ENCODE peak calls at places on chromosomes 12 and 14, in seven cellular contexts. One of them, this sample, is unnamed.

GRCh38 chr14:91482278-91483023 is 27.7 kb downstream of the PPP4R3A start:
- DNase-seq in retina: no peak
- DNase-seq in islet precursor cell: no peak
- DNase-seq in mucosa of gallbladder: peak; percentile 18
- DNase-seq in SK-MEL-5: no peak
- DNase-seq in stimulated activated CD8-positive, alpha-beta memory T cell treated with anti-CD3 and anti-CD28 coated beads, Interleukin-15, amount 100 ng/mL, for 4 hours: no peak
- DNase-seq in HEK293T: no peak
- DNase-seq in this sample: no peak

GRCh38 chr12:6606331-6607131 is 648 bp downstream of the CHD4 start:
- DNase-seq in HEK293T: peak; percentile 50
- DNase-seq in mucosa of gallbladder: peak; percentile 56
- DNase-seq in stimulated activated CD8-positive, alpha-beta memory T cell treated with anti-CD3 and anti-CD28 coated beads, Interleukin-15, amount 100 ng/mL, for 4 hours: peak; percentile 63
- DNase-seq in retina: no peak
- DNase-seq in SK-MEL-5: peak; percentile 32
- DNase-seq in islet precursor cell: peak; percentile 82
- DNase-seq in this sample: peak; percentile 92

GRCh38 chr12:112183591-112184021 is 58.2 kb downstream of the TRAFD1 start:
- DNase-seq in retina: no peak
- DNase-seq in SK-MEL-5: no peak
- DNase-seq in islet precursor cell: no peak
- DNase-seq in stimulated activated CD8-positive, alpha-beta memory T cell treated with anti-CD3 and anti-CD28 coated beads, Interleukin-15, amount 100 ng/mL, for 4 hours: no peak
- DNase-seq in HEK293T: no peak
- DNase-seq in mucosa of gallbladder: no peak
- DNase-seq in this sample: no peak

GRCh38 chr14:37753459-37753858 is 158.0 kb downstream of the TTC6 start:
- DNase-seq in SK-MEL-5: no peak
- DNase-seq in islet precursor cell: no peak
- DNase-seq in stimulated activated CD8-positive, alpha-beta memory T cell treated with anti-CD3 and anti-CD28 coated beads, Interleukin-15, amount 100 ng/mL, for 4 hours: no peak
- DNase-seq in mucosa of gallbladder: no peak
- DNase-seq in HEK293T: no peak
- DNase-seq in retina: no peak
- DNase-seq in this sample: no peak

GRCh38 chr12:99611590-99611989 is 36.0 kb upstream of the GARIN6 start:
- DNase-seq in SK-MEL-5: no peak
- DNase-seq in mucosa of gallbladder: no peak
- DNase-seq in stimulated activated CD8-positive, alpha-beta memory T cell treated with anti-CD3 and anti-CD28 coated beads, Interleukin-15, amount 100 ng/mL, for 4 hours: no peak
- DNase-seq in retina: no peak
- DNase-seq in HEK293T: no peak
- DNase-seq in islet precursor cell: no peak
- DNase-seq in this sample: no peak

GRCh38 chr12:83700858-83701257 is 1014.2 kb downstream of the TMTC2 start:
- DNase-seq in stimulated activated CD8-positive, alpha-beta memory T cell treated with anti-CD3 and anti-CD28 coated beads, Interleukin-15, amount 100 ng/mL, for 4 hours: no peak
- DNase-seq in SK-MEL-5: no peak
- DNase-seq in retina: no peak
- DNase-seq in islet precursor cell: no peak
- DNase-seq in HEK293T: no peak
- DNase-seq in mucosa of gallbladder: no peak
- DNase-seq in this sample: no peak

GRCh38 chr12:65171073-65171472 is 1.7 kb downstream of the LEMD3 start:
- DNase-seq in islet precursor cell: no peak
- DNase-seq in retina: no peak
- DNase-seq in stimulated activated CD8-positive, alpha-beta memory T cell treated with anti-CD3 and anti-CD28 coated beads, Interleukin-15, amount 100 ng/mL, for 4 hours: no peak
- DNase-seq in mucosa of gallbladder: no peak
- DNase-seq in HEK293T: no peak
- DNase-seq in SK-MEL-5: no peak
- DNase-seq in this sample: no peak

GRCh38 chr12:90410962-90411361 is 544.0 kb downstream of the CCER1 start:
- DNase-seq in stimulated activated CD8-positive, alpha-beta memory T cell treated with anti-CD3 and anti-CD28 coated beads, Interleukin-15, amount 100 ng/mL, for 4 hours: no peak
- DNase-seq in retina: no peak
- DNase-seq in SK-MEL-5: no peak
- DNase-seq in HEK293T: no peak
- DNase-seq in islet precursor cell: no peak
- DNase-seq in mucosa of gallbladder: no peak
- DNase-seq in this sample: no peak

GRCh38 chr12:27906658-27907473 is 65.7 kb downstream of the PTHLH start:
- DNase-seq in HEK293T: no peak
- DNase-seq in stimulated activated CD8-positive, alpha-beta memory T cell treated with anti-CD3 and anti-CD28 coated beads, Interleukin-15, amount 100 ng/mL, for 4 hours: no peak
- DNase-seq in islet precursor cell: no peak
- DNase-seq in retina: no peak
- DNase-seq in SK-MEL-5: no peak
- DNase-seq in mucosa of gallbladder: no peak
- DNase-seq in this sample: no peak

GRCh38 chr12:47271800-47272230 is 192.1 kb upstream of the AMIGO2 start:
- DNase-seq in mucosa of gallbladder: no peak
- DNase-seq in islet precursor cell: no peak
- DNase-seq in HEK293T: no peak
- DNase-seq in SK-MEL-5: no peak
- DNase-seq in retina: no peak
- DNase-seq in stimulated activated CD8-positive, alpha-beta memory T cell treated with anti-CD3 and anti-CD28 coated beads, Interleukin-15, amount 100 ng/mL, for 4 hours: no peak
- DNase-seq in this sample: no peak

GRCh38 chr14:22039938-22040780 is 366.5 kb upstream of the OR4E1 start:
- DNase-seq in islet precursor cell: no peak
- DNase-seq in SK-MEL-5: peak; percentile 70
- DNase-seq in mucosa of gallbladder: no peak
- DNase-seq in retina: no peak
- DNase-seq in stimulated activated CD8-positive, alpha-beta memory T cell treated with anti-CD3 and anti-CD28 coated beads, Interleukin-15, amount 100 ng/mL, for 4 hours: no peak
- DNase-seq in HEK293T: peak; percentile 22
- DNase-seq in this sample: no peak

GRCh38 chr12:3655331-3655900 is 97.5 kb downstream of the CRACR2A start:
- DNase-seq in HEK293T: peak; percentile 45
- DNase-seq in stimulated activated CD8-positive, alpha-beta memory T cell treated with anti-CD3 and anti-CD28 coated beads, Interleukin-15, amount 100 ng/mL, for 4 hours: no peak
- DNase-seq in islet precursor cell: peak; percentile 87
- DNase-seq in SK-MEL-5: peak; percentile 49
- DNase-seq in mucosa of gallbladder: no peak
- DNase-seq in retina: peak; percentile 60
- DNase-seq in this sample: peak; percentile 56

GRCh38 chr14:71647086-71647784 is 285.0 kb upstream of the RGS6 start:
- DNase-seq in mucosa of gallbladder: peak; percentile 58
- DNase-seq in SK-MEL-5: no peak
- DNase-seq in islet precursor cell: peak; percentile 64
- DNase-seq in HEK293T: no peak
- DNase-seq in stimulated activated CD8-positive, alpha-beta memory T cell treated with anti-CD3 and anti-CD28 coated beads, Interleukin-15, amount 100 ng/mL, for 4 hours: no peak
- DNase-seq in retina: no peak
- DNase-seq in this sample: no peak

GRCh38 chr12:93191956-93192355 is 185.8 kb upstream of the NUDT4 start:
- DNase-seq in SK-MEL-5: no peak
- DNase-seq in islet precursor cell: no peak
- DNase-seq in HEK293T: no peak
- DNase-seq in retina: no peak
- DNase-seq in mucosa of gallbladder: no peak
- DNase-seq in stimulated activated CD8-positive, alpha-beta memory T cell treated with anti-CD3 and anti-CD28 coated beads, Interleukin-15, amount 100 ng/mL, for 4 hours: no peak
- DNase-seq in this sample: no peak

GRCh38 chr14:55221186-55221585 is 29.8 kb upstream of the DLGAP5 start:
- DNase-seq in retina: no peak
- DNase-seq in HEK293T: no peak
- DNase-seq in stimulated activated CD8-positive, alpha-beta memory T cell treated with anti-CD3 and anti-CD28 coated beads, Interleukin-15, amount 100 ng/mL, for 4 hours: no peak
- DNase-seq in islet precursor cell: no peak
- DNase-seq in SK-MEL-5: no peak
- DNase-seq in mucosa of gallbladder: no peak
- DNase-seq in this sample: no peak

GRCh38 chr12:46478123-46478522 is 105.5 kb upstream of the SLC38A2 start:
- DNase-seq in islet precursor cell: no peak
- DNase-seq in stimulated activated CD8-positive, alpha-beta memory T cell treated with anti-CD3 and anti-CD28 coated beads, Interleukin-15, amount 100 ng/mL, for 4 hours: no peak
- DNase-seq in SK-MEL-5: no peak
- DNase-seq in mucosa of gallbladder: no peak
- DNase-seq in retina: no peak
- DNase-seq in HEK293T: no peak
- DNase-seq in this sample: no peak

GRCh38 chr12:93195511-93195910 is 182.2 kb upstream of the NUDT4 start:
- DNase-seq in mucosa of gallbladder: no peak
- DNase-seq in HEK293T: no peak
- DNase-seq in stimulated activated CD8-positive, alpha-beta memory T cell treated with anti-CD3 and anti-CD28 coated beads, Interleukin-15, amount 100 ng/mL, for 4 hours: no peak
- DNase-seq in retina: no peak
- DNase-seq in SK-MEL-5: no peak
- DNase-seq in islet precursor cell: no peak
- DNase-seq in this sample: no peak

GRCh38 chr12:116067892-116068291 is 209.6 kb downstream of the MED13L start:
- DNase-seq in mucosa of gallbladder: no peak
- DNase-seq in retina: no peak
- DNase-seq in islet precursor cell: no peak
- DNase-seq in HEK293T: no peak
- DNase-seq in stimulated activated CD8-positive, alpha-beta memory T cell treated with anti-CD3 and anti-CD28 coated beads, Interleukin-15, amount 100 ng/mL, for 4 hours: no peak
- DNase-seq in SK-MEL-5: no peak
- DNase-seq in this sample: no peak

GRCh38 chr14:23362200-23362599 is 2.8 kb downstream of the EFS start:
- DNase-seq in SK-MEL-5: peak; percentile 15
- DNase-seq in stimulated activated CD8-positive, alpha-beta memory T cell treated with anti-CD3 and anti-CD28 coated beads, Interleukin-15, amount 100 ng/mL, for 4 hours: no peak
- DNase-seq in mucosa of gallbladder: no peak
- DNase-seq in retina: no peak
- DNase-seq in HEK293T: no peak
- DNase-seq in islet precursor cell: peak; percentile 40
- DNase-seq in this sample: peak; percentile 26

GRCh38 chr14:87691482-87691881 is 301.5 kb downstream of the GALC start:
- DNase-seq in SK-MEL-5: no peak
- DNase-seq in HEK293T: no peak
- DNase-seq in retina: peak; percentile 28
- DNase-seq in stimulated activated CD8-positive, alpha-beta memory T cell treated with anti-CD3 and anti-CD28 coated beads, Interleukin-15, amount 100 ng/mL, for 4 hours: no peak
- DNase-seq in mucosa of gallbladder: no peak
- DNase-seq in islet precursor cell: no peak
- DNase-seq in this sample: no peak

GRCh38 chr14:22532345-22533056 is 56.5 kb downstream of the DAD1 start:
- DNase-seq in retina: no peak
- DNase-seq in HEK293T: no peak
- DNase-seq in mucosa of gallbladder: no peak
- DNase-seq in SK-MEL-5: no peak
- DNase-seq in islet precursor cell: no peak
- DNase-seq in stimulated activated CD8-positive, alpha-beta memory T cell treated with anti-CD3 and anti-CD28 coated beads, Interleukin-15, amount 100 ng/mL, for 4 hours: no peak
- DNase-seq in this sample: no peak

This sample was measured in lower leg skin.